ENCODE peak calls at places on chromosomes 7 and 10, in four cellular contexts. One of them, this sample, is unnamed. For H3K4me1, the result is how much of the 10 kb centered on the place peaks cover.

GRCh38 chr7:31933481-31933880 is 136.7 kb downstream of the PDE1C start:
- DNase-seq in HepG2: no peak
- DNase-seq in suprapubic skin: no peak
- DNase-seq in CD8-positive, alpha-beta T cell: no peak
- DNase-seq in this sample: no peak

GRCh38 chr7:118152149-118152548 is 31.8 kb upstream of the LSM8 start:
- DNase-seq in suprapubic skin: no peak
- DNase-seq in HepG2: no peak
- DNase-seq in CD8-positive, alpha-beta T cell: no peak
- DNase-seq in this sample: no peak

GRCh38 chr10:77428776-77429395 is 208.7 kb downstream of the KCNMA1 start:
- DNase-seq in HepG2: peak
- DNase-seq in suprapubic skin: no peak
- DNase-seq in CD8-positive, alpha-beta T cell: no peak
- DNase-seq in this sample: no peak

GRCh38 chr7:116859323-116859722 is 3.1 kb upstream of the CAPZA2 start:
- DNase-seq in HepG2: no peak
- DNase-seq in CD8-positive, alpha-beta T cell: no peak
- DNase-seq in suprapubic skin: no peak
- DNase-seq in this sample: no peak

GRCh38 chr7:106499897-106500296 is 161.1 kb downstream of the CCDC71L start:
- DNase-seq in suprapubic skin: no peak
- DNase-seq in CD8-positive, alpha-beta T cell: no peak
- DNase-seq in HepG2: no peak
- DNase-seq in this sample: no peak

GRCh38 chr7:6636741-6637543 is at the start of gene ZNF316:
- DNase-seq in HepG2: no peak
- DNase-seq in CD8-positive, alpha-beta T cell: peak
- DNase-seq in suprapubic skin: no peak
- DNase-seq in this sample: peak

GRCh38 chr7:100892364-100893317 is 3.0 kb downstream of the ACHE start:
- DNase-seq in HepG2: no peak
- DNase-seq in suprapubic skin: no peak
- DNase-seq in CD8-positive, alpha-beta T cell: no peak
- DNase-seq in this sample: no peak

GRCh38 chr10:72088879-72089585 is 681 bp upstream of the SPOCK2 start:
- DNase-seq in suprapubic skin: peak
- DNase-seq in HepG2: peak
- DNase-seq in CD8-positive, alpha-beta T cell: peak
- DNase-seq in this sample: no peak

GRCh38 chr10:110421512-110422138 is 76.1 kb upstream of the DUSP5 start:
- DNase-seq in HepG2: no peak
- DNase-seq in CD8-positive, alpha-beta T cell: no peak
- DNase-seq in suprapubic skin: no peak
- DNase-seq in this sample: no peak

GRCh38 chr7:157429001-157429679 is 92.3 kb downstream of the DNAJB6 start:
- DNase-seq in CD8-positive, alpha-beta T cell: no peak
- DNase-seq in HepG2: no peak
- DNase-seq in suprapubic skin: no peak
- DNase-seq in this sample: no peak

GRCh38 chr10:45599021-45599603 is 73.5 kb downstream of the ZFAND4 start:
- DNase-seq in HepG2: peak
- DNase-seq in CD8-positive, alpha-beta T cell: no peak
- DNase-seq in suprapubic skin: no peak
- DNase-seq in this sample: no peak

GRCh38 chr7:76356823-76357222 is 2.0 kb downstream of the YWHAG start:
- DNase-seq in CD8-positive, alpha-beta T cell: no peak
- DNase-seq in suprapubic skin: no peak
- DNase-seq in HepG2: no peak
- DNase-seq in this sample: peak

GRCh38 chr7:76356115-76356514 is 2.7 kb downstream of the YWHAG start:
- DNase-seq in CD8-positive, alpha-beta T cell: no peak
- DNase-seq in suprapubic skin: no peak
- DNase-seq in HepG2: no peak
- DNase-seq in this sample: no peak

GRCh38 chr7:76354516-76354915 is 4.3 kb downstream of the YWHAG start:
- DNase-seq in CD8-positive, alpha-beta T cell: no peak
- DNase-seq in HepG2: no peak
- DNase-seq in suprapubic skin: no peak
- DNase-seq in this sample: no peak

GRCh38 chr7:76353744-76354143 is 5.0 kb downstream of the YWHAG start:
- DNase-seq in CD8-positive, alpha-beta T cell: no peak
- DNase-seq in HepG2: no peak
- DNase-seq in suprapubic skin: no peak
- DNase-seq in this sample: no peak

DNA sequence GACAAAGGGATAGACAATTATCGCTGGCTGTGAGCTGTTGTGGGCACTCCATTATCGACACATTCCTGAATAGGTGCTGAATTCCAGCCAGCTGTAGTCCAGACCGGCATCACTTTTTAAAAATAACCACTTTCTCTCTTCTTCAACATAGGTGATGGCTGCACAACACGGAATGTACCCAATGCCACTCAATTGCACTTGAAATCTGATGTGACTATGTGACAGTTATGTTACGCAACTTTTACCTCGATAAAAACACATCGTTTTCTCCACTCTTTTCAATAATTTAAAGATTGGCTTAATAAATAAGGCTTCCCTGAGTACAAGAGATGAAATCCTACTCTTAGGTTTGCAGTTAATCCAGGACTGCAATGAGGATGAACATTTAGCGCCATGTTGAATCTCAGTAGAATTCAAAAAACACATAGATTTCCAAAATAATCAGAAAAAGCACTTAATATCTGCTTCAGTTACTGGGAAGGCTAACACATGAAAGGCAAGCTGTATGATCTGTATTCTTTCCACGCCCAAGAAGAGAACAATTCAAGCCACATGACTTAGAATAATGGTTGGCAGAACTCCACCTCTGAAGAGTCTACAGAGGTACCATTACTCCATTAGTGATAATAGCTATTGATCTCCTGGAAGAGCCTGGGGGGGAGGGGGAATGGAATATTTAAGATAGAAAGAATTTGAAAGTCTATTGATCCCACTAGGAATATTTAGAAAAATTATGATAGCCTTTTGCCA is 3.6 kb downstream of the YWHAG start:
- DNase-seq in CD8-positive, alpha-beta T cell: no peak
- DNase-seq in HepG2: no peak
- DNase-seq in suprapubic skin: no peak
- DNase-seq in this sample: no peak
- H3K4me1 ChIP-seq in CD8-positive, alpha-beta T cell: under half
- H3K4me1 ChIP-seq in HepG2: half or more
- H3K4me1 ChIP-seq in suprapubic skin: half or more
- H3K4me1 ChIP-seq in this sample: under half

DNA sequence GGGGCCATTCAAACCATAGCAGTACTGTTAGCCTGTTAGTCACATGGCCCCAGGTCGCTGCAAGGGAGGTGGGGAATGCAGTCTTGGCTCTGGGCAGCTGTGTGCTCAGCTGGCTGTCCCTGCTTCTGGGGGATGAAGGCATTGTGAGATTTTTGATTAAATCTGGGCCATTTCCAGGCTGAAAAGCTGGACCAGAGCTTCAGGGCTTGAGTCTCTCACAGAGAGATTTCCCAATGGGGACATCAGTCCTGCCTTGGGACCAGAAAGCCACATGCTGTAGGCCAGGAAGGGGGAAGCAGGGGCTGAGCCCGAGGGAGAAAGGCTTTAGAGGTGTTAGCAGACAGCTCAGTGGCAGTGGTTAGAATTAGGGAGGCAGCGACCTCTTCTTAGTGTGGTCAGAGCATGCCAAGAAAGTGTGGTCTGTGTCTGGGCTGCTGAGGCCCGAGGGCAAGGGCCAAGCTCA is 33.6 kb downstream of the PALD1 start:
- DNase-seq in CD8-positive, alpha-beta T cell: no peak
- DNase-seq in suprapubic skin: no peak
- DNase-seq in HepG2: no peak
- DNase-seq in this sample: peak
- H3K4me1 ChIP-seq in CD8-positive, alpha-beta T cell: under half
- H3K4me1 ChIP-seq in suprapubic skin: under half
- H3K4me1 ChIP-seq in HepG2: under half
- H3K4me1 ChIP-seq in this sample: under half

GRCh38 chr7:55128693-55129394 is 110.0 kb downstream of the EGFR start:
- DNase-seq in suprapubic skin: no peak
- DNase-seq in HepG2: no peak
- DNase-seq in CD8-positive, alpha-beta T cell: no peak
- DNase-seq in this sample: no peak
- H3K4me1 ChIP-seq in suprapubic skin: half or more
- H3K4me1 ChIP-seq in HepG2: half or more
- H3K4me1 ChIP-seq in CD8-positive, alpha-beta T cell: under half
- H3K4me1 ChIP-seq in this sample: half or more

DNA sequence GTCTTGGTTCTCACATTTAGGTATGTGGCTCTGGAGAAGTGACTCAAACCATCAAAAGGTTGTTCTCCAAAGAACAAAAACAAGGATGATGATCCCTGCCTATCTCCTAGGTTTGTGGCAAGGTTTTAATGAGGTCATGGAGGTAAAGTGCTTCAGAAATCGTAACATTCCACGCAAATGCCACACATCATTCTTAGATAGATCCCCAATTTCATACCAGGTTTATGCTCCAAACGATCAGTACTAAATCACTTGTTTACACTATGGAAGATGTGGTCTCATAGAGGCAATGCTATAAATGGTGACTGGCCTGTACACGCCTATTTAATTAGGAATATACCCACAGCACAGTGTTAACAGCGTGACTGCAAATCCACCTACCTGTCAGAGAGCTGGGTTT is 66.6 kb downstream of the MINDY3 start:
- DNase-seq in HepG2: no peak
- DNase-seq in CD8-positive, alpha-beta T cell: no peak
- DNase-seq in suprapubic skin: no peak
- DNase-seq in this sample: no peak
- H3K4me1 ChIP-seq in HepG2: under half
- H3K4me1 ChIP-seq in CD8-positive, alpha-beta T cell: under half
- H3K4me1 ChIP-seq in suprapubic skin: under half
- H3K4me1 ChIP-seq in this sample: under half

GRCh38 chr10:124637091-124637700 is 107.0 kb downstream of the FAM53B start:
- DNase-seq in CD8-positive, alpha-beta T cell: no peak
- DNase-seq in HepG2: no peak
- DNase-seq in suprapubic skin: no peak
- DNase-seq in this sample: no peak
- H3K4me1 ChIP-seq in CD8-positive, alpha-beta T cell: half or more
- H3K4me1 ChIP-seq in HepG2: under half
- H3K4me1 ChIP-seq in suprapubic skin: under half
- H3K4me1 ChIP-seq in this sample: under half

DNA sequence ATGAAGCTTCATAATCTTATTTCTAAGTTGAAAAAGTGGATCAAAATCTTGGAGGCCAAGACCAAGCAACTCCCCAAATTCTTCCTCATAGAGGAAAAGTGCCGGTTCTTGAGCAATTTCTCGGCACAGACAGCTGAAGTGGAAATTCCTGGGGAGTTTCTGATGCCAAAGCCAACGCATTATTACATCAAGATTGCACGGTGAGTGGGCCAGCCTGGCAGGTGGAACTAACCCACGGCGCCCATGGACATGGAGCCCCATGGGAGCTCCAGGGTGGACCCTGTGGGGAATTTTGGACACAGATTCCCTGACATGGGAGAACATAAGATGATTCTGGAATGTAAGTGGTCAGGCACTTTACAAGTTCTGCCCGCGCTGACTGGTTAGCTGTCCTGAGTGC is 125.9 kb downstream of the TRRAP start:
- DNase-seq in CD8-positive, alpha-beta T cell: no peak
- DNase-seq in HepG2: no peak
- DNase-seq in suprapubic skin: peak
- DNase-seq in this sample: no peak
- H3K4me1 ChIP-seq in CD8-positive, alpha-beta T cell: under half
- H3K4me1 ChIP-seq in HepG2: under half
- H3K4me1 ChIP-seq in suprapubic skin: under half
- H3K4me1 ChIP-seq in this sample: under half

DNA sequence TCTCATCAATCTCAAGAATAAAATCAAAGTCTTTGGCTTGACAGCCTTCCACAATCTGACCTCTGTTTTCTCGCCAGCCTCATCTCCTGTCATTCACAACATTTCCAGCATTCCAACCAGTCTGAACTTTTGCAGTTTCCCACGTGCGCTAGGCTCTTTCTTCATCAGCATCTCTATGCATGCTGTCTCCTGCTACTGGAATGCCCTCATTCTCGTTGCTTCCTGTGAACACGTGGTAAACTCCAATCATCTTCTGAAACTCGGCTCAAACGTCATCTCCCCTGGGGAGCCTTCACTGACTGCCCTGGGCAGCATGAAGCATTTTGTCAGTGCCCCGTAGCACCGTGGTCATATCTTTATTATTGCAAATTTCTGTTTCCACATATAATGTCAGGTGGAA is 12.2 kb upstream of the RSBN1L start:
- DNase-seq in CD8-positive, alpha-beta T cell: no peak
- DNase-seq in suprapubic skin: no peak
- DNase-seq in HepG2: no peak
- DNase-seq in this sample: no peak
- H3K4me1 ChIP-seq in CD8-positive, alpha-beta T cell: under half
- H3K4me1 ChIP-seq in suprapubic skin: under half
- H3K4me1 ChIP-seq in HepG2: under half
- H3K4me1 ChIP-seq in this sample: under half